ENCODE peak calls at places on chromosomes 12 and 14, in seven cellular contexts. S, B, A, G, D, T and N are unnamed samples.

GRCh38 chr12:57085999-57086950 is 2.6 kb upstream of the NAB2 start:
- DNase-seq in S (peak; percentile 77), B (peak; percentile 82), A (peak; percentile 76), G (peak; percentile 81), D (peak; percentile 72), T (no peak), N (no peak)

GRCh38 chr14:36826614-36827013 is 165.0 kb downstream of the PAX9 start:
- DNase-seq in S (no peak), B (no peak), A (no peak), G (no peak), D (no peak), T (no peak), N (no peak)

GRCh38 chr14:64708148-64709004 is 4.2 kb downstream of the PLEKHG3 start:
- DNase-seq in S (peak; percentile 50), B (peak; percentile 51), A (peak; percentile 75), G (peak; percentile 77), D (no peak), T (no peak), N (no peak)

GRCh38 chr12:104524026-104524425 is 67.3 kb downstream of the CHST11 start:
- DNase-seq in S (no peak), B (no peak), A (no peak), G (no peak), D (no peak), T (no peak), N (no peak)

GRCh38 chr12:104232609-104233280 is 17.2 kb downstream of the TXNRD1 start:
- DNase-seq in S (no peak), B (no peak), A (no peak), G (no peak), D (no peak), T (no peak), N (no peak)

GRCh38 chr12:99152337-99152736 is 495.2 kb upstream of the GARIN6 start:
- DNase-seq in S (no peak), B (no peak), A (no peak), G (no peak), D (no peak), T (no peak), N (no peak)

GRCh38 chr14:21048638-21049037 is 6.5 kb downstream of the RNASE7 start:
- DNase-seq in S (no peak), B (no peak), A (no peak), G (no peak), D (no peak), T (no peak), N (no peak)

GRCh38 chr14:49550284-49551184 is 35.6 kb downstream of the RPS29 start:
- DNase-seq in S (peak; percentile 28), B (no peak), A (no peak), G (no peak), D (peak; percentile 7), T (no peak), N (no peak)

GRCh38 chr12:25962932-25963525 is 4.5 kb downstream of the RASSF8 start:
- DNase-seq in S (no peak), B (no peak), A (no peak), G (no peak), D (no peak), T (no peak), N (no peak)

GRCh38 chr12:11581179-11581755 is 68.2 kb upstream of the ETV6 start:
- DNase-seq in S (peak; percentile 77), B (peak; percentile 54), A (no peak), G (no peak), D (peak; percentile 86), T (no peak), N (peak; percentile 39)

GRCh38 chr12:110932048-110932447 is 11.7 kb upstream of the MYL2 start:
- DNase-seq in S (peak; percentile 23), B (no peak), A (no peak), G (no peak), D (no peak), T (no peak), N (no peak)

GRCh38 chr12:6124411-6125151 is at the start of gene VWF:
- DNase-seq in S (no peak), B (peak; percentile 75), A (no peak), G (no peak), D (no peak), T (no peak), N (no peak)

GRCh38 chr14:34693228-34693939 is 21.0 kb downstream of the CFL2 start:
- DNase-seq in S (peak; percentile 83), B (no peak), A (peak; percentile 64), G (peak; percentile 53), D (peak; percentile 24), T (no peak), N (no peak)

GRCh38 chr12:75177997-75178396 is 31.6 kb downstream of the KCNC2 start:
- DNase-seq in S (peak; percentile 66), B (no peak), A (no peak), G (no peak), D (no peak), T (no peak), N (peak; percentile 60)

GRCh38 chr12:110135806-110136205 is 11.6 kb downstream of the IFT81 start:
- DNase-seq in S (no peak), B (no peak), A (no peak), G (no peak), D (no peak), T (no peak), N (no peak)

GRCh38 chr14:24312736-24313507 is 1.6 kb downstream of the LTB4R start:
- DNase-seq in S (no peak), B (peak; percentile 63), A (peak; percentile 62), G (no peak), D (peak; percentile 62), T (no peak), N (no peak)

GRCh38 chr14:31990959-31991541 is 86.1 kb upstream of the ARHGAP5 start:
- DNase-seq in S (no peak), B (no peak), A (no peak), G (no peak), D (no peak), T (no peak), N (peak; percentile 67)

GRCh38 chr12:39413836-39414771 is 28.8 kb downstream of the KIF21A start:
- DNase-seq in S (no peak), B (no peak), A (no peak), G (no peak), D (no peak), T (no peak), N (no peak)

GRCh38 chr14:80310950-80311349 is 99.6 kb upstream of the DIO2 start:
- DNase-seq in S (no peak), B (peak; percentile 22), A (no peak), G (no peak), D (no peak), T (no peak), N (no peak)

GRCh38 chr12:121033625-121034349 is 5.3 kb downstream of the OASL start:
- DNase-seq in S (peak; percentile 60), B (no peak), A (peak; percentile 43), G (no peak), D (no peak), T (no peak), N (no peak)

GRCh38 chr12:65827827-65828231 is 3.5 kb downstream of the HMGA2 start:
- DNase-seq in S (no peak), B (no peak), A (no peak), G (no peak), D (no peak), T (no peak), N (no peak)

GRCh38 chr12:89247541-89247942 is 104.8 kb downstream of the DUSP6 start:
- DNase-seq in S (no peak), B (no peak), A (no peak), G (no peak), D (no peak), T (no peak), N (no peak)

DNA sequence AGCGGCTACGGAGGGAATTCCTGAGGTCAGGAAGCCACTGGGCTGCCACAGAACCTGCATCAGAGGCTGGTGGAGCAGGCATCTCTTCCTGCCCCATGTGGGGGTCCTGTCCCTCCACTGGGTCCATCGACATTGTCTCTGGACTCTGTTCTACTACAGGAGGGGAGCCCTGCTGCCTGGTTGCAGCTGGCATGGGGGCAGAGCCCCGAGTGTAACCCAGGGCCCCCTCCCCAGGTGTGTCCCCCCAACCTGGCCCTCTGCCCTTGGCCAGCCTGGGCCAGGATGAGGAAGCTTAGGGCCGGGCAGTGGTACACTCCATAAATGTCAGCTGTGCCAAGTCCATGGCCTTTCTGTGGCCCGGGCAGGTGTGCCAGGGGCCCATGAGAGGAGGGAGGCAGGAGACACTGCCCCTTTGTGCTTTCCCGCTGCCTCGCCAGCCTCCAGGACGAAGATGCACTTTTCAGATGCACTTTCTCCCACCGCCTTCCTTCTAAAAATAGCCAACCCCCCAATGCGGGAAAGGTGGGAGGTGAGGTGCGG is 4.0 kb upstream of the EXOC3L4 start:
- DNase-seq in S (no peak), B (no peak), A (no peak), G (peak; percentile 49), D (no peak), T (no peak), N (no peak)
- H3K4me3 ChIP-seq in S (peak overlapping the region; percentile 52), B (no peak overlapping the region), A (no peak overlapping the region), G (no peak overlapping the region), D (no peak overlapping the region), T (no peak overlapping the region), N (no peak overlapping the region)

GRCh38 chr14:77039285-77040058 is 11.0 kb upstream of the IRF2BPL start:
- DNase-seq in S (no peak), B (no peak), A (no peak), G (no peak), D (peak; percentile 40), T (no peak), N (no peak)

GRCh38 chr14:77037886-77038511 is 9.5 kb upstream of the IRF2BPL start:
- DNase-seq in S (no peak), B (peak; percentile 24), A (peak; percentile 68), G (peak; percentile 72), D (no peak), T (no peak), N (no peak)

GRCh38 chr14:77035267-77035666 is 6.8 kb upstream of the IRF2BPL start:
- DNase-seq in S (no peak), B (no peak), A (no peak), G (no peak), D (no peak), T (no peak), N (no peak)

GRCh38 chr14:77036484-77037337 is 8.2 kb upstream of the IRF2BPL start:
- DNase-seq in S (no peak), B (no peak), A (no peak), G (no peak), D (peak; percentile 64), T (no peak), N (no peak)

GRCh38 chr14:77037338-77037782 is 8.9 kb upstream of the IRF2BPL start:
- DNase-seq in S (no peak), B (no peak), A (no peak), G (no peak), D (no peak), T (no peak), N (no peak)
- TF ChIP-seq CTCF in S (no peak), B (no peak), A (no peak), G (no peak), D (no peak), T (no peak), N (no peak)

DNA sequence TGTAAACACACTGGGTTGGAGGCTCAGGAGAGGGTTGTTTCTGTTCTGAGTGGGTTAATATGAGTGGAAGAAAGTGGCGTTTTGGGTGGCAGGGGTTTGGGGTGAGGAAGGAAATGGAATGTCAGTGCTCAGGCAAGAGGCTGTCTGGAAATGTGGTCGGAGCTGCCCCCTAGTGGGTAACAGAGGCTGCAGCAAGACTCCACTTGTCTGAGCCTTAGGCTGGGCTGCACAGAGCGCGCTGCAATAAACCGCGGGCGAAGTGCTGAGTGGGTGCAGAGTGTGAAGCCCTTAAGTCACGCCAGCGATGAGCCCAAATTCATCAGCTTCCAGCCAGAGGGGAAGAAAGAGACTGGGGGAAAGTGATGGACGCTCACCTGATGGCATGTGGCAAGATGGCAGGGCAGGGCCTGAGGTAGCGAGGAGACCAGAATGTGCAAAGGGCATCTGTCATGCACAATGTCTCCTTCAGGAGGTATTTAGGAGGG is 12.3 kb downstream of the VSX2 start:
- DNase-seq in S (peak; percentile 83), B (peak; percentile 62), A (peak; percentile 79), G (no peak), D (peak; percentile 84), T (no peak), N (peak; percentile 31)
- H3K4me3 ChIP-seq in S (peak overlapping the region; percentile 47), B (peak overlapping the region; percentile 39), A (peak overlapping the region; percentile 41), G (no peak overlapping the region), D (no peak overlapping the region), T (no peak overlapping the region), N (peak overlapping the region; percentile 43)

GRCh38 chr14:105945891-105946290 is 419.5 kb downstream of the TMEM121 start:
- DNase-seq in S (peak; percentile 8), B (no peak), A (no peak), G (no peak), D (no peak), T (no peak), N (no peak)
- TF ChIP-seq CTCF in S (peak; percentile 19), B (no peak), A (no peak), G (no peak), D (no peak), T (no peak), N (no peak)